ENCODE peak calls at places on chromosomes 4 and X, in four cellular contexts. Z is K562, X is H1, E is HepG2. D is an unnamed sample.

GRCh38 chrX:51332188-51332942 is at the start of gene NUDT10:
- DNase-seq in Z (no peak), X (peak), E (no peak), D (no peak)

GRCh38 chrX:132716006-132716405 is 227.2 kb upstream of the MBNL3 start:
- DNase-seq in Z (no peak), X (no peak), E (no peak), D (no peak)

GRCh38 chrX:38154340-38154739 is 66.3 kb downstream of the SRPX start:
- DNase-seq in Z (no peak), X (no peak), E (peak), D (no peak)

GRCh38 chrX:24619647-24620046 is 27.5 kb downstream of the PCYT1B start:
- DNase-seq in Z (no peak), X (no peak), E (peak), D (no peak)

GRCh38 chr4:14415146-14415545 is 587.1 kb upstream of the CPEB2 start:
- DNase-seq in Z (no peak), X (no peak), E (no peak), D (no peak)

GRCh38 chr4:10808591-10808990 is 124.0 kb upstream of the CLNK start:
- DNase-seq in Z (no peak), X (no peak), E (no peak), D (no peak)

GRCh38 chr4:170399894-170400293 is 310.1 kb upstream of the AADAT start:
- DNase-seq in Z (no peak), X (no peak), E (no peak), D (no peak)

GRCh38 chrX:84339507-84340364 is 151.7 kb upstream of the RPS6KA6 start:
- DNase-seq in Z (peak), X (no peak), E (peak), D (no peak)

GRCh38 chrX:34880656-34881055 is 61.9 kb upstream of the FAM47B start:
- DNase-seq in Z (no peak), X (no peak), E (no peak), D (no peak)

GRCh38 chrX:13263560-13264251 is 56.1 kb downstream of the ATXN3L start:
- DNase-seq in Z (no peak), X (no peak), E (no peak), D (no peak)

GRCh38 chr4:26619784-26620183 is 35.9 kb downstream of the TBC1D19 start:
- DNase-seq in Z (no peak), X (no peak), E (no peak), D (no peak)

GRCh38 chr4:138576684-138577083 is 334.5 kb upstream of the SLC7A11 start:
- DNase-seq in Z (peak), X (no peak), E (peak), D (no peak)

GRCh38 chr4:15729910-15730533 is 27.2 kb downstream of the BST1 start:
- DNase-seq in Z (peak), X (no peak), E (peak), D (peak)

GRCh38 chrX:17005712-17006372 is 59.4 kb downstream of the REPS2 start:
- DNase-seq in Z (no peak), X (no peak), E (no peak), D (no peak)

DNA sequence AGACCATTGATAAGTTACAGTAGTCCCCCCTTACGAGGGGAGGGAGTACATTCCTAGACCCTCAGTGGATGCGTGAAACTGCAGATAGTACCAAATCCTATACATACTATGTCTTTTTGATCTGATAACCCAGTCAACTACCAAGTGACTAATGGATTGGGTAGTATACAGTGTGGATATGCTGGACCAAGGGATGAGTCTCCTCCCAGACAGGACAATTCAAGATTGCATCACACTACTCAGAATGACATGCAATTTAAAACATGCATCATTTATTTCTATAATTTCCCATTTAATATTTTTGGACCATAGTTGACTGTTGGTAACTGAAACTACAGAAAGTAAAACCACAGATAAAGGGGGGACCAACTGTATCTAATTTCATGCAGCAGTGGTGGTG is 11.9 kb downstream of the HADH start:
- DNase-seq in Z (no peak), X (no peak), E (no peak), D (no peak)
- TF ChIP-seq TAF1 in Z (no peak), X (no peak), E (no peak), D (no peak)

GRCh38 chr4:142098900-142099299 is 462.5 kb downstream of the IL15 start:
- DNase-seq in Z (no peak), X (no peak), E (no peak), D (no peak)

GRCh38 chr4:142098380-142098779 is 462.0 kb downstream of the IL15 start:
- DNase-seq in Z (no peak), X (no peak), E (no peak), D (no peak)

GRCh38 chr4:142097015-142097414 is 460.6 kb downstream of the IL15 start:
- DNase-seq in Z (no peak), X (no peak), E (no peak), D (no peak)

GRCh38 chr4:142092941-142093340 is 456.6 kb downstream of the IL15 start:
- DNase-seq in Z (no peak), X (no peak), E (no peak), D (no peak)

GRCh38 chr4:142095886-142096605 is 459.7 kb downstream of the IL15 start:
- DNase-seq in Z (no peak), X (no peak), E (no peak), D (no peak)
- TF ChIP-seq POLR2AphosphoS5 in Z (no peak), X (no peak), E (no peak), D (no peak)

DNA sequence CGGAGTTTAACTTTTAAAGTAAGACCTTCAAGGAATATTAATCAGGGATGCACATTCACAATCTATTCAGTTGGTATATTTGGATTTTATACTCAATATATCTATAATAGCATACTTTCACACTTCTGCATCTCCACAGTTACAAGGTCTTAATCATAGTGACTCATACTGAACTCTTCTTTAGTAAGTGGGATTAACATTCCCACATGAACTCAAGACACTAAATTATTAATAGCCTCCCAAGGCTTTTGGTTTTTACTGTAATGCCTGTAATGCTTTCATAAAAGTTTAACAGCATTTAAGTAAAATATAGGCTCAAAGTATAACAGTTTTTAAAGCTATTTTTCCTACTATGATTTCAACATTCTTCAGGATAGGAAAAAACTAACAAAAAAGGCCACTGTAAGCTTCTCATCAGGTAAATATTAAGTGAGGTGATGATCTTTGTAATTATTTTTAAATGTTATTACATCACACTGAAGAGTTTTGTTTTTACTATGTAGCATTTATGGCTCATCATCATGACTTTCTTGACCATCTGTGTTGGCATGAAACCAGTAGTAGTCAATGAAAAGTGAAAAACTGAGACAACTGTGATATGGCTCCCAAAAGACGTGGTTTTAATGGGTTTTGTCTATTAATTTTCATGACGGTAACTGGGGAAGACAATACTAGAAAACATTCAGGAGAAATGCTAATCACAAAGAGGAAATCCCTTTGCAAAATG is 91.5 kb upstream of the GALNT7 start:
- DNase-seq in Z (no peak), X (no peak), E (no peak), D (no peak)
- TF ChIP-seq TAF1 in Z (no peak), X (no peak), E (no peak), D (no peak)

GRCh38 chrX:139930923-139931645 is 1.8 kb downstream of the ATP11C start:
- DNase-seq in Z (peak), X (no peak), E (peak), D (no peak)
- TF ChIP-seq POLR2AphosphoS5 in Z (no peak), X (no peak), E (no peak), D (no peak)

DNA sequence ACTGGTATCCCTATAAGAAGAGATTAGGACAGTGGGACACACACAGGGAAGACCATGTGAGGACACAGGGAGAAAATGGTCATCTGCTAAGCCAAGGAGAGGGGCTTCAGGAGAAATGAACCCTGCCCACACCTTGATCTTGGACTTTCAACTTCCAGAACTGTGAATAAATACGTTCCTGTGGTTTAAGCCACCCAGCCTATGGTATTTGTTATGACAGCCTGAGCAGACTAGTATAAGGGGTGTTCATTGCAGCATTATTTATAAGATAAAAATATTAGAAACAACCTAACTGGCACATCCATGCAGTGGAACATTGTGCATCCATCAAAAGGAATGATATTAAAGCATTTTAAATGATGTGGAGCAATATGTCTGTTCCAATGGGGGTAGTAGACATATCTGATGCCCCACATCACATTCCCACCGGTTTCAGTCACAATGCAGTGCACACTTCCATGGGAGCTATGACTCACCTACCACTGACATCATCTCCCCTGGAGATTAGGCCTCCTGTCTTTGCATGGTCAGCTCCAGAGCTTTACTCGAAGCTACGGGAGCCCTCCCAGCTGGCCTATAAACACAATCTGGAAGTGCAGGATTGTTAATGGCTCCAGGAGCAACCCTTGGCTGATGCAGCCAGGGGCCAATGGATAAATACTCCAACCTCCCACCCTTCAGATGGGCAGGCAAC is 38.9 kb upstream of the MAMLD1 start:
- DNase-seq in Z (peak), X (no peak), E (peak), D (no peak)
- TF ChIP-seq TAF1 in Z (no peak), X (no peak), E (no peak), D (no peak)

DNA sequence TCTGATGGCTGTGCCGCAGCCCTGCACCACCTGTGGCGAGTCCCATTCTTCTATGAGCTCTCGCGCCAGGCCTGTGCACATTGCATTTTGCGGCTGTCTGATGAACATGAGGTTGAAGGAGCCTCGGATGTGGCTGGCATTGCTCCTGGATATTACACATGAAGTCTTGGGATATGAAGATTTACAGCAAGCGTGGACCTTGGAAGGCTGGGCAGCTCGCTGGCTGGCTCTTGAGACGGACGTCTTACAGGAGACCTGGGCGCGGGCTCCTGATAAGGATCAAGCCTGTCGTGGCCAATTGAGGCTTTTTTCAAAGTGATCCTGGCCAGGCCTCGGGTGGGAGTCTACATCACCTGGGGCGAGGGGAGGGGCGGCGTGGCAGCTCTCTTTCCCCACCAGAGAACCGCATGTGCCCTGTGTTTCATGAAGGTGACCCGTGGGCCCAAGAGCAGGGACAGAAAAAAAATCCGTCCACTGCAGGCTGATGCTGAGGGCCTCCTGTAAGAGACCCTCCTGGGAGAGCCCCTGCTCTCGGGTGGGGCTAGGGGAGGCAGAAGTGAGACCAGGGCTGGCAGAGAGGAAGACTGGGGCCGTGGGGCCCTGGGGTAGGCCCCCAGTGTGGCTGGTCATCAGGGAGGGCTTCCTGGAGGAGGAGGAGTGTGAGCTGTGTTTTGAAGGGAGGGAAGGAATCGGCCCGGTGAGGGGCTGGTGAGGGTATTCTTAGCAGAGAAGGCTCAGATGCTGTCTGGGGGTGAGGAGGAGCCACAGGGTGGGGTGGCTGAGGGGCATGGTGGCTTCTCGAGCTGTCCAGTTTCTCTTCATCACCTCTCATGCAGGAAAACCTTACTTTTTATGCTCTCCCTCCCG is 23.6 kb downstream of the CPZ start:
- DNase-seq in Z (no peak), X (no peak), E (no peak), D (no peak)
- TF ChIP-seq POLR2AphosphoS5 in Z (no peak), X (no peak), E (no peak), D (no peak)